ENCODE peak calls at places on chromosomes 7 and 10, in ten cellular contexts. F, D, M, L, I, P, R, B, H and E are unnamed samples.

GRCh38 chr7:133491319-133491718 is 238.4 kb downstream of the EXOC4 start:
- DNase-seq in I (no peak), R (no peak), L (no peak), F (no peak), P (no peak), D (no peak), B (no peak), M (no peak), H (no peak), E (no peak)

GRCh38 chr10:75645704-75646103 is 214.3 kb downstream of the LRMDA start:
- DNase-seq in B (no peak), I (no peak), F (no peak), P (no peak), M (no peak), R (no peak), D (no peak), H (no peak), L (no peak), E (no peak)

GRCh38 chr7:405489-406211 is 114.0 kb downstream of the PDGFA start:
- DNase-seq in F (no peak), M (no peak), R (no peak), H (no peak), L (no peak), D (no peak), B (no peak), I (no peak), P (no peak), E (peak)

GRCh38 chr7:155377837-155378579 is 79.9 kb upstream of the EN2 start:
- DNase-seq in P (no peak), R (no peak), M (no peak), I (no peak), H (no peak), L (peak), D (no peak), F (no peak), B (peak), E (no peak)

GRCh38 chr7:50393076-50393475 is 57.1 kb downstream of the FIGNL1 start:
- DNase-seq in I (no peak), R (no peak), P (no peak), B (no peak), D (no peak), L (no peak), M (no peak), H (no peak), F (no peak), E (peak)

GRCh38 chr7:50304158-50304910 is at the start of gene IKZF1:
- DNase-seq in F (no peak), B (peak), D (no peak), H (no peak), M (peak), P (peak), R (peak), I (no peak), L (no peak), E (peak)

GRCh38 chr10:79435271-79436065 is 10.0 kb downstream of the ZCCHC24 start:
- DNase-seq in D (no peak), P (no peak), F (no peak), M (no peak), R (no peak), B (no peak), H (no peak), L (no peak), I (no peak), E (no peak)

GRCh38 chr7:84674236-84674913 is 479.8 kb upstream of the SEMA3A start:
- DNase-seq in R (no peak), B (no peak), F (no peak), D (peak), M (no peak), H (no peak), L (peak), P (no peak), I (no peak), E (no peak)

GRCh38 chr7:153022796-153023592 is 263.4 kb downstream of the ACTR3B start:
- DNase-seq in D (no peak), B (no peak), P (no peak), M (no peak), F (no peak), R (no peak), L (no peak), H (no peak), I (no peak), E (no peak)

GRCh38 chr7:129827467-129827990 is 125.2 kb downstream of the UBE2H start:
- DNase-seq in L (no peak), H (no peak), D (no peak), F (no peak), B (no peak), M (no peak), I (no peak), P (no peak), R (no peak), E (no peak)

GRCh38 chr7:132180481-132180880 is 395.8 kb downstream of the PLXNA4 start:
- DNase-seq in L (no peak), F (no peak), P (no peak), M (no peak), D (no peak), H (no peak), B (no peak), R (no peak), I (no peak), E (no peak)

GRCh38 chr10:116324951-116325635 is 845 bp downstream of the CCDC172 start:
- DNase-seq in I (no peak), L (no peak), F (no peak), B (no peak), H (no peak), P (no peak), M (no peak), D (no peak), R (no peak), E (no peak)

GRCh38 chr7:22821702-22822485 is 755 bp downstream of the TOMM7 start:
- DNase-seq in R (no peak), D (peak), I (no peak), H (no peak), L (no peak), P (no peak), B (no peak), M (peak), F (no peak), E (peak)

GRCh38 chr10:122727426-122727825 is 27.8 kb upstream of the C10orf120 start:
- DNase-seq in M (no peak), R (no peak), L (no peak), D (no peak), P (no peak), F (no peak), H (no peak), I (no peak), B (no peak), E (no peak)

GRCh38 chr10:95395947-95396449 is 105.2 kb upstream of the PDLIM1 start:
- DNase-seq in F (no peak), R (no peak), H (peak), L (no peak), D (no peak), M (no peak), B (no peak), I (no peak), P (no peak), E (no peak)